ENCODE peak calls at places on chromosomes 4 and X, in eight cellular contexts. One of them, this sample, is unnamed.

GRCh38 chr4:38669233-38669632 is 5.2 kb downstream of the KLF3 start:
- DNase-seq in fibroblast of pulmonary artery: peak; percentile 56
- DNase-seq in head of caudate nucleus: no peak
- DNase-seq in astrocyte of the spinal cord: no peak
- DNase-seq in sciatic nerve: no peak
- DNase-seq in NCI-H2171 treated with DMSO at 0.1 percent for 48 hours: no peak
- DNase-seq in lung microvascular endothelial cell: peak; percentile 80
- DNase-seq in stimulated activated CD4-positive, alpha-beta T cell treated with anti-CD3 and anti-CD28 coated beads, Interleukin-2, amount 100 ng/mL, for 4 hours: no peak
- DNase-seq in this sample: no peak

GRCh38 chr4:69860007-69860406 is at the start of gene SULT1E1:
- DNase-seq in fibroblast of pulmonary artery: peak; percentile 93
- DNase-seq in head of caudate nucleus: no peak
- DNase-seq in astrocyte of the spinal cord: peak; percentile 53
- DNase-seq in sciatic nerve: no peak
- DNase-seq in NCI-H2171 treated with DMSO at 0.1 percent for 48 hours: no peak
- DNase-seq in lung microvascular endothelial cell: peak; percentile 53
- DNase-seq in stimulated activated CD4-positive, alpha-beta T cell treated with anti-CD3 and anti-CD28 coated beads, Interleukin-2, amount 100 ng/mL, for 4 hours: no peak
- DNase-seq in this sample: no peak

GRCh38 chrX:11010476-11010875 is 100.7 kb upstream of the HCCS start:
- DNase-seq in fibroblast of pulmonary artery: no peak
- DNase-seq in head of caudate nucleus: no peak
- DNase-seq in astrocyte of the spinal cord: no peak
- DNase-seq in sciatic nerve: no peak
- DNase-seq in NCI-H2171 treated with DMSO at 0.1 percent for 48 hours: no peak
- DNase-seq in lung microvascular endothelial cell: no peak
- DNase-seq in stimulated activated CD4-positive, alpha-beta T cell treated with anti-CD3 and anti-CD28 coated beads, Interleukin-2, amount 100 ng/mL, for 4 hours: no peak
- DNase-seq in this sample: no peak

GRCh38 chr4:17762705-17763104 is 18.7 kb downstream of the FAM184B start:
- DNase-seq in fibroblast of pulmonary artery: peak; percentile 68
- DNase-seq in head of caudate nucleus: no peak
- DNase-seq in astrocyte of the spinal cord: peak; percentile 22
- DNase-seq in sciatic nerve: no peak
- DNase-seq in NCI-H2171 treated with DMSO at 0.1 percent for 48 hours: peak; percentile 6
- DNase-seq in lung microvascular endothelial cell: peak; percentile 26
- DNase-seq in stimulated activated CD4-positive, alpha-beta T cell treated with anti-CD3 and anti-CD28 coated beads, Interleukin-2, amount 100 ng/mL, for 4 hours: no peak
- DNase-seq in this sample: peak; percentile 5

GRCh38 chrX:133985164-133986007 is at the start of gene GPC3:
- DNase-seq in fibroblast of pulmonary artery: peak; percentile 41
- DNase-seq in head of caudate nucleus: peak; percentile 23
- DNase-seq in astrocyte of the spinal cord: peak; percentile 10
- DNase-seq in sciatic nerve: peak; percentile 67
- DNase-seq in NCI-H2171 treated with DMSO at 0.1 percent for 48 hours: peak; percentile 76
- DNase-seq in lung microvascular endothelial cell: peak; percentile 6
- DNase-seq in stimulated activated CD4-positive, alpha-beta T cell treated with anti-CD3 and anti-CD28 coated beads, Interleukin-2, amount 100 ng/mL, for 4 hours: peak; percentile 28
- DNase-seq in this sample: no peak

GRCh38 chrX:69324851-69325250 is 159.6 kb upstream of the PJA1 start:
- DNase-seq in fibroblast of pulmonary artery: no peak
- DNase-seq in head of caudate nucleus: no peak
- DNase-seq in astrocyte of the spinal cord: no peak
- DNase-seq in sciatic nerve: no peak
- DNase-seq in NCI-H2171 treated with DMSO at 0.1 percent for 48 hours: no peak
- DNase-seq in lung microvascular endothelial cell: no peak
- DNase-seq in stimulated activated CD4-positive, alpha-beta T cell treated with anti-CD3 and anti-CD28 coated beads, Interleukin-2, amount 100 ng/mL, for 4 hours: no peak
- DNase-seq in this sample: no peak

GRCh38 chr4:7733201-7733600 is 206.5 kb downstream of the AFAP1 start:
- DNase-seq in fibroblast of pulmonary artery: no peak
- DNase-seq in head of caudate nucleus: no peak
- DNase-seq in astrocyte of the spinal cord: no peak
- DNase-seq in sciatic nerve: no peak
- DNase-seq in NCI-H2171 treated with DMSO at 0.1 percent for 48 hours: no peak
- DNase-seq in lung microvascular endothelial cell: no peak
- DNase-seq in stimulated activated CD4-positive, alpha-beta T cell treated with anti-CD3 and anti-CD28 coated beads, Interleukin-2, amount 100 ng/mL, for 4 hours: no peak
- DNase-seq in this sample: no peak

GRCh38 chr4:159382875-159383568 is 280.1 kb downstream of the RAPGEF2 start:
- DNase-seq in fibroblast of pulmonary artery: peak; percentile 25
- DNase-seq in head of caudate nucleus: no peak
- DNase-seq in astrocyte of the spinal cord: no peak
- DNase-seq in sciatic nerve: no peak
- DNase-seq in NCI-H2171 treated with DMSO at 0.1 percent for 48 hours: no peak
- DNase-seq in lung microvascular endothelial cell: peak; percentile 72
- DNase-seq in stimulated activated CD4-positive, alpha-beta T cell treated with anti-CD3 and anti-CD28 coated beads, Interleukin-2, amount 100 ng/mL, for 4 hours: no peak
- DNase-seq in this sample: no peak

GRCh38 chr4:151606061-151606460 is 154.7 kb downstream of the GATB start:
- DNase-seq in fibroblast of pulmonary artery: no peak
- DNase-seq in head of caudate nucleus: no peak
- DNase-seq in astrocyte of the spinal cord: no peak
- DNase-seq in sciatic nerve: no peak
- DNase-seq in NCI-H2171 treated with DMSO at 0.1 percent for 48 hours: no peak
- DNase-seq in lung microvascular endothelial cell: no peak
- DNase-seq in stimulated activated CD4-positive, alpha-beta T cell treated with anti-CD3 and anti-CD28 coated beads, Interleukin-2, amount 100 ng/mL, for 4 hours: no peak
- DNase-seq in this sample: no peak

GRCh38 chrX:130196453-130196852 is 24.7 kb downstream of the RAB33A start:
- DNase-seq in fibroblast of pulmonary artery: no peak
- DNase-seq in head of caudate nucleus: no peak
- DNase-seq in astrocyte of the spinal cord: no peak
- DNase-seq in sciatic nerve: no peak
- DNase-seq in NCI-H2171 treated with DMSO at 0.1 percent for 48 hours: no peak
- DNase-seq in lung microvascular endothelial cell: no peak
- DNase-seq in stimulated activated CD4-positive, alpha-beta T cell treated with anti-CD3 and anti-CD28 coated beads, Interleukin-2, amount 100 ng/mL, for 4 hours: no peak
- DNase-seq in this sample: no peak

GRCh38 chr4:55920571-55920970 is 28.2 kb upstream of the CEP135 start:
- DNase-seq in fibroblast of pulmonary artery: peak; percentile 14
- DNase-seq in head of caudate nucleus: no peak
- DNase-seq in astrocyte of the spinal cord: no peak
- DNase-seq in sciatic nerve: no peak
- DNase-seq in NCI-H2171 treated with DMSO at 0.1 percent for 48 hours: no peak
- DNase-seq in lung microvascular endothelial cell: no peak
- DNase-seq in stimulated activated CD4-positive, alpha-beta T cell treated with anti-CD3 and anti-CD28 coated beads, Interleukin-2, amount 100 ng/mL, for 4 hours: no peak
- DNase-seq in this sample: no peak

This sample was measured in AML-193.